ENCODE peak calls at places on chromosome 22, in seven cellular contexts. Z is Peyer's patch, M is SJCRH30, J is right atrium auricular region, S is sigmoid colon, Y is thoracic aorta, B is aorta. P is an unnamed sample. For H3K36me3, the result is how much of the 10 kb centered on the place peaks cover.

GRCh38 chr22:27780161-27780575 is 21.4 kb downstream of the MN1 start:
- DNase-seq in S (no peak), J (peak), B (peak), M (peak), Z (no peak), Y (no peak), P (no peak)

GRCh38 chr22:34297536-34298120 is 377.4 kb upstream of the LARGE1 start:
- DNase-seq in S (no peak), B (no peak), Z (no peak), J (no peak), M (no peak), Y (no peak), P (no peak)

GRCh38 chr22:46763051-46763705 is 728 bp downstream of the TBC1D22A start:
- DNase-seq in Z (peak), J (peak), M (peak), Y (no peak), B (no peak), S (peak), P (no peak)

GRCh38 chr22:39593931-39594285 is 23.4 kb downstream of the CACNA1I start:
- DNase-seq in Y (no peak), M (no peak), B (no peak), J (no peak), S (no peak), Z (no peak), P (no peak)

GRCh38 chr22:38412435-38413084 is 42.4 kb downstream of the KCNJ4 start:
- DNase-seq in Y (no peak), B (no peak), J (peak), M (no peak), Z (no peak), S (peak), P (peak)

GRCh38 chr22:32696089-32696488 is 105.4 kb upstream of the TIMP3 start:
- DNase-seq in Y (no peak), M (no peak), B (no peak), J (no peak), Z (no peak), S (no peak), P (no peak)

GRCh38 chr22:22046370-22046769 is 63.8 kb upstream of the TOP3B start:
- DNase-seq in B (no peak), Z (no peak), J (no peak), M (no peak), S (no peak), Y (no peak), P (no peak)

GRCh38 chr22:27704581-27704980 is 97.0 kb downstream of the MN1 start:
- DNase-seq in S (no peak), M (no peak), J (no peak), Z (no peak), Y (no peak), B (no peak), P (no peak)

GRCh38 chr22:39943366-39943765 is 16.8 kb upstream of the TMA7B start:
- DNase-seq in M (no peak), S (no peak), J (no peak), Z (no peak), B (no peak), Y (no peak), P (peak)

GRCh38 chr22:26134654-26135330 is 34.5 kb upstream of the SEZ6L start:
- DNase-seq in J (no peak), S (no peak), Z (no peak), M (no peak), Y (no peak), B (no peak), P (peak)

GRCh38 chr22:37906364-37907008 is 389 bp downstream of the MICALL1 start:
- DNase-seq in M (peak), Z (peak), S (peak), B (no peak), Y (no peak), J (no peak), P (no peak)

GRCh38 chr22:39277135-39277607 is 32.4 kb upstream of the PDGFB start:
- DNase-seq in Z (no peak), S (no peak), Y (no peak), M (no peak), B (no peak), J (no peak), P (no peak)

GRCh38 chr22:38554281-38554680 is 15.7 kb downstream of the DMC1 start:
- DNase-seq in Y (no peak), S (no peak), B (no peak), M (no peak), Z (no peak), J (no peak), P (no peak)

GRCh38 chr22:35140879-35141745 is 75.2 kb downstream of the ISX start:
- DNase-seq in S (no peak), B (no peak), M (no peak), J (no peak), Z (no peak), Y (no peak), P (peak)

GRCh38 chr22:32619614-32620426 is 145.2 kb downstream of the FBXO7 start:
- DNase-seq in S (peak), B (peak), Z (no peak), Y (peak), J (peak), M (peak), P (no peak)

GRCh38 chr22:22167791-22168189 is 76.8 kb upstream of the VPREB1 start:
- DNase-seq in B (no peak), S (no peak), Z (peak), Y (no peak), M (no peak), J (no peak), P (no peak)

GRCh38 chr22:46734830-46735453 is 3.1 kb downstream of the CERK start:
- DNase-seq in Z (peak), S (no peak), B (peak), M (no peak), Y (no peak), J (no peak), P (peak)

GRCh38 chr22:45196926-45197605 is 33.3 kb downstream of the NUP50 start:
- DNase-seq in Z (no peak), B (no peak), S (no peak), Y (no peak), M (no peak), J (no peak), P (no peak)
- H3K36me3 ChIP-seq in Z (half or more), B (under half), S (half or more), Y (half or more), M (under half), J (under half), P (under half)

GRCh38 chr22:41511521-41511968 is 32.7 kb downstream of the POLR3H start:
- DNase-seq in Z (no peak), J (no peak), M (no peak), B (no peak), Y (no peak), S (no peak), P (no peak)

GRCh38 chr22:41504397-41504796 is 35.5 kb downstream of the ACO2 start:
- DNase-seq in J (no peak), M (no peak), Z (no peak), Y (peak), B (peak), S (no peak), P (no peak)

GRCh38 chr22:41512421-41513194 is 31.7 kb downstream of the POLR3H start:
- DNase-seq in M (peak), Y (no peak), Z (no peak), J (no peak), S (no peak), B (no peak), P (peak)

GRCh38 chr22:41507330-41508063 is 36.8 kb downstream of the POLR3H start:
- DNase-seq in M (no peak), Z (no peak), J (no peak), Y (no peak), S (no peak), B (no peak), P (no peak)

DNA sequence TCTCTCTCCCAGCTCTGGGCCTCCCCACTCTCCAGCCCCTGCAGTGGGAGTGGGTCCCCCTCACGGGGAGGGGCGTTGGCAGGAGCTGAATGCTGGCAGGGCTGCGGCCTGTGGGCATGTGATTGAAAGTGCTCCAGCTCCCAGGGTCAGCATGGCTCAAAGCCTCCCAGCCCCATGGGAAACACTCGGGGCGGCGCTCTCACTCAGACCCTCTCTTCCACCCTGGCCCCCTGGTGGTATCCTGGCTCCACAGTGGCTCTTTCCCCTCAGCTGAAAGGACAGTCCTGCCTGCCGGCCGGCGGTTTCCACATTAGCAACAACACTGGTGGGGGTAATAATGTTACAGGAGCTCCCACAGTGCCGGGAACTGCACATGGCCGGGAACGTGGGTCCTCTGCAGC is 35.5 kb downstream of the POLR3H start:
- DNase-seq in M (no peak), S (peak), Y (no peak), J (no peak), B (no peak), Z (no peak), P (peak)
- H3K36me3 ChIP-seq in M (under half), S (half or more), Y (under half), J (half or more), B (under half), Z (half or more), P (half or more)

GRCh38 chr22:49924113-49924833 is 5.8 kb downstream of the CRELD2 start:
- DNase-seq in B (peak), M (no peak), S (no peak), J (no peak), Z (no peak), Y (no peak), P (no peak)

GRCh38 chr22:49921508-49922278 is 3.3 kb downstream of the CRELD2 start:
- DNase-seq in M (no peak), J (no peak), Y (no peak), S (no peak), B (no peak), Z (no peak), P (no peak)

GRCh38 chr22:49923445-49923844 is 5.0 kb downstream of the CRELD2 start:
- DNase-seq in M (no peak), S (no peak), Y (no peak), J (no peak), B (no peak), Z (no peak), P (peak)

GRCh38 chr22:49922484-49922883 is 4.0 kb downstream of the CRELD2 start:
- DNase-seq in Z (no peak), Y (no peak), B (no peak), S (no peak), J (no peak), M (no peak), P (no peak)

GRCh38 chr22:49922926-49923325 is 4.5 kb downstream of the CRELD2 start:
- DNase-seq in Z (no peak), Y (no peak), S (no peak), M (no peak), J (no peak), B (no peak), P (peak)
- H3K36me3 ChIP-seq in Z (under half), Y (under half), S (under half), M (under half), J (under half), B (under half), P (under half)

GRCh38 chr22:36286096-36286957 is 33.4 kb downstream of the APOL1 start:
- DNase-seq in J (peak), Y (peak), S (peak), B (peak), Z (no peak), M (peak), P (peak)
- H3K36me3 ChIP-seq in J (half or more), Y (half or more), S (half or more), B (under half), Z (half or more), M (under half), P (half or more)

GRCh38 chr22:20107951-20108756 is 7.8 kb upstream of the RANBP1 start:
- DNase-seq in M (no peak), S (no peak), B (peak), Y (no peak), Z (no peak), J (no peak), P (no peak)

GRCh38 chr22:20106205-20106848 is 9.6 kb upstream of the RANBP1 start:
- DNase-seq in Z (no peak), B (peak), J (no peak), Y (no peak), M (no peak), S (no peak), P (no peak)

GRCh38 chr22:20108757-20109230 is 7.1 kb upstream of the RANBP1 start:
- DNase-seq in M (no peak), S (no peak), Z (no peak), J (no peak), Y (no peak), B (peak), P (no peak)

GRCh38 chr22:20106849-20107237 is 9.1 kb upstream of the RANBP1 start:
- DNase-seq in M (no peak), Z (no peak), B (peak), S (no peak), J (no peak), Y (no peak), P (no peak)

DNA sequence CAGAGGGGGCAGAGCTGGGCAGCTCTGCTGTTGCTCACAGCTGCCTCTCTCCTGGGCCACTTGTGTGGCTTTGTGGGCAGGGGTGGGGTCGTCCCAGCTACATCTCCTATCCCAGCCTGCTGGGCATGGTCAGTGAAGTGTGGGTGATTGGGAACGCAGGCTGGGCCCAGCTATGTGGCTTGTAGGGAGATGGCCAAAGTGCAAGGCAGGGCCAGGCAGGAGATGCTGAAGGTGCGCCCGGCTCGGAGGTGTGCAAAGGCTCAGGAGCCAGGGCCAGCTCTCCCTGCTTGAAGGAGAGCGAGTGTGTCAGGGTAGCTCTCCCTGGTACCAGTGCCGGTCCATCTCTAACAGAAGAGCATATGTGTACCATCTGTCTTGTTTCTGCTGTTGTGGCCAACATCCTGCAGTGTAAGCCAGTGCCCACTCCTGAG is 8.4 kb upstream of the RANBP1 start:
- DNase-seq in Y (no peak), J (no peak), M (no peak), S (no peak), B (peak), Z (no peak), P (no peak)
- H3K36me3 ChIP-seq in Y (half or more), J (half or more), M (half or more), S (half or more), B (under half), Z (half or more), P (half or more)

DNA sequence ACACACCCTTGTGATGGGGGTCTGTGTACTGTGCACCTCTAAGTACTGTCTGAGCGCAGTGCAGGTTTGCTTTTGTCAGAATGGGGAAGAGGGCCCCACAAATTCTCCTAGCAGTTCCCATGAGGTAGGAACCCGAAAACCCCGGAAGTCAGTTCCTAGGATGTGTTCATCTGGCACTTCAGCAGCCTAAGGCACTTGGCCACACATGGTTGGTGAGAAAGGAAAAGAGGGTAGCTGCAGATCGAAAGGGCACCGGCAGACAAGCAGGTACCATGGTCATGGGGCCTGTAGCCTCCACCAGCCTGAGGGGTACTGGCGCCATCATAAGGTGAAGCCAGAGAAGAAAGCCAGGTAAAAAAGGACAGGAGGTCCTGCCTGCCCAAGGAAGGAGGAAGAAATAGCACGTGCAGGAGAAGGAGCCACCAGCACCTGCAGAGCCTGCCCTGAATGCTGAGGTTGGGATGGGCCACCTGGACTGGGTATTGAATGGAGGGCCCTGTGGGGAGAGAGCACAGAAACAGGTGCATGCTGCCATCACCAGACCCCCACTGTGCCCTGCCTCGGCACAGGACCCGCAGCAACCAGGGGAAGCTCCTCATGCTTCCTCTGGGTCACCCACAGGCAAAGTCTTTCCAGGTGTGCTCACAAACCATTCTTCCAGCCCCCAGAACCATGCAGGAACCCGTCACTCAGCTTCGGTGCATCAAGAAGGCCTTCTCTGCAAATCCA is 8.1 kb upstream of the CASTOR1 start:
- DNase-seq in Y (no peak), M (no peak), J (no peak), Z (no peak), S (no peak), B (no peak), P (no peak)
- H3K36me3 ChIP-seq in Y (half or more), M (under half), J (half or more), Z (half or more), S (half or more), B (under half), P (under half)

GRCh38 chr22:23274891-23275694 is 94.8 kb downstream of the BCR start:
- DNase-seq in Z (no peak), M (no peak), Y (no peak), B (no peak), J (no peak), S (no peak), P (no peak)
- H3K36me3 ChIP-seq in Z (half or more), M (under half), Y (half or more), B (under half), J (under half), S (half or more), P (under half)

GRCh38 chr22:47995718-47996117 is 1233.3 kb downstream of the TBC1D22A start:
- DNase-seq in M (no peak), S (no peak), Y (no peak), Z (no peak), J (no peak), B (no peak), P (no peak)
- H3K36me3 ChIP-seq in M (under half), S (under half), Y (under half), Z (under half), J (under half), B (under half), P (under half)

DNA sequence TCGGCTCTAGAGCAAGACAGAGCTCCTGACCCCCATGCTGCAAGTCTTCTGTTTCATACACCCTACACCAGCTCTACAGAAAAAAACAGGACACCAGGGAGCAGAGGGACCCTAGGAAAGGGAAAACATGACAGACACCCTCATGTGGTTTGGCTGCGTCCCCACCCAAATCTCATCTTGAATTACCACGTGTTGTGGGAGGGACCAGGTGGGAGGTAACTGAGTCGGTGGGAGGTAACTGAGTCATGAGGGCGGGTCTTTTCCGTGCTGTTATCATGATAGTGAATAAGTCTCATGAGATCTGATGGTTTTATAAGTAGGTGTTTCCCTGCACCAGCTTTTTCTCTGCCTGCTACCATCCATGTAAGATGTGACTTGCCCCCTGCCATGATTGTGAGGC is 6.6 kb upstream of the C22orf39 start:
- DNase-seq in Z (no peak), Y (no peak), S (no peak), M (no peak), J (no peak), B (no peak), P (no peak)
- H3K36me3 ChIP-seq in Z (half or more), Y (under half), S (half or more), M (under half), J (half or more), B (under half), P (half or more)

GRCh38 chr22:42091446-42091764 is 833 bp upstream of the NDUFA6 start:
- DNase-seq in Z (no peak), M (no peak), S (no peak), Y (no peak), B (no peak), J (no peak), P (no peak)
- H3K36me3 ChIP-seq in Z (under half), M (under half), S (under half), Y (under half), B (under half), J (under half), P (under half)

P was measured in BE2C.